ENCODE peak calls at places on chromosomes 7 and 10, in nine cellular contexts. U is cardiac muscle cell; E is prostate gland; X is CD4-positive, alpha-beta T cell; I is heart left ventricle; R is body of pancreas; D is endodermal cell; V is breast epithelium; G is T-helper 17 cell. S is an unnamed sample. For H3K9me3, the result is how much of the 10 kb centered on the place peaks cover.

GRCh38 chr7:9870674-9871073 is 1103.0 kb upstream of the PHF14 start:
- DNase-seq in E (no peak), V (no peak), U (no peak), I (no peak), R (no peak), D (no peak), G (no peak), X (no peak), S (no peak)

GRCh38 chr7:113197274-113197673 is 78.9 kb upstream of the SMIM30 start:
- DNase-seq in U (peak), G (no peak), R (no peak), V (no peak), X (no peak), E (no peak), D (no peak), I (no peak), S (no peak)

GRCh38 chr7:54664235-54665228 is 94.5 kb downstream of the SEC61G start:
- DNase-seq in D (peak), U (peak), G (no peak), R (peak), X (no peak), E (peak), V (no peak), I (peak), S (no peak)

GRCh38 chr7:38368191-38368605 is 94.8 kb upstream of the TARP start:
- DNase-seq in R (peak), G (peak), I (peak), X (peak), U (peak), V (peak), E (peak), D (peak), S (no peak)

GRCh38 chr7:151038951-151039849 is 9.1 kb upstream of the ASIC3 start:
- DNase-seq in X (peak), G (no peak), D (peak), E (no peak), I (peak), U (peak), R (peak), V (no peak), S (no peak)

GRCh38 chr10:73965890-73966768 is 31.8 kb upstream of the VCL start:
- DNase-seq in V (peak), I (peak), R (peak), G (no peak), U (peak), D (peak), X (no peak), E (peak), S (no peak)

GRCh38 chr7:144763291-144763690 is 72.6 kb downstream of the TPK1 start:
- DNase-seq in D (no peak), R (no peak), V (no peak), I (no peak), E (no peak), U (no peak), G (no peak), X (no peak), S (no peak)

GRCh38 chr10:49564461-49565009 is 25.6 kb upstream of the ERCC6 start:
- DNase-seq in I (no peak), D (no peak), V (no peak), E (no peak), U (no peak), R (no peak), X (no peak), G (no peak), S (no peak)

GRCh38 chr10:79404231-79404609 is 41.2 kb downstream of the ZCCHC24 start:
- DNase-seq in D (peak), E (no peak), R (peak), X (no peak), V (peak), U (peak), I (peak), G (no peak), S (no peak)

GRCh38 chr7:50838675-50839377 is 56.1 kb upstream of the GRB10 start:
- DNase-seq in G (no peak), V (no peak), R (no peak), U (peak), I (peak), D (no peak), E (no peak), X (no peak), S (no peak)

GRCh38 chr7:158258411-158259130 is 329.1 kb downstream of the PTPRN2 start:
- DNase-seq in V (no peak), G (no peak), E (no peak), D (no peak), R (no peak), U (no peak), I (no peak), X (no peak), S (no peak)
- H3K9me3 ChIP-seq in V (under half), G (under half), E (under half), D (half or more), R (under half), U (under half), I (under half), X (under half), S (under half)

GRCh38 chr7:1487466-1487865 is 16.7 kb downstream of the INTS1 start:
- DNase-seq in R (no peak), X (no peak), U (no peak), G (no peak), E (no peak), I (no peak), D (no peak), V (no peak), S (no peak)
- H3K9me3 ChIP-seq in R (under half), X (under half), U (under half), G (under half), E (under half), I (under half), D (under half), V (under half), S (under half)

DNA sequence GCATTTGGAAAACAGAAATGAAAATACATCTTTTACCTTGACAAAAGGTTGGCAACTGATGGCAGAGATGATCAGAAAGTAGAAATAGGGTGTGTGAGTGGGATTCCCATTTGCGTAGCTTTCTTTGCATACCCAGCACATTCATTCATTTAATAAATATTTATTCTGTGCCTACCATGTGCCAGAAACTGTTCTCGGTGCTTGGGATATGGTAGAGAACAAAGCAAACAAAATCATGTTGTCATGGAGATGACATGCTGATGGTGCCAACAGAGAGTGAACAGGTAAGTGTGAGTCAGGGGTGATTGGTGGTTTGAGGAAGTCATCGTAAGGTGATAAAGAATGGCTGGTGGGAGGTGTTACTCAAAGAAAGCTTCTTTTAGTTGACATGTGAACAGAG is 45.4 kb downstream of the CACNB2 start:
- DNase-seq in I (no peak), R (peak), V (no peak), G (no peak), U (no peak), X (no peak), D (no peak), E (no peak), S (no peak)
- H3K9me3 ChIP-seq in I (under half), R (under half), V (under half), G (under half), U (under half), X (under half), D (under half), E (under half), S (under half)

GRCh38 chr10:123621910-123622309 is 44.2 kb upstream of the GPR26 start:
- DNase-seq in I (no peak), U (no peak), V (no peak), X (no peak), R (no peak), G (no peak), E (no peak), D (no peak), S (peak)
- H3K9me3 ChIP-seq in I (under half), U (under half), V (under half), X (under half), R (under half), G (under half), E (under half), D (under half), S (under half)

GRCh38 chr7:47154781-47155180 is 427.1 kb downstream of the TNS3 start:
- DNase-seq in G (no peak), E (no peak), X (no peak), V (no peak), U (no peak), D (no peak), I (no peak), R (no peak), S (no peak)
- H3K9me3 ChIP-seq in G (under half), E (under half), X (under half), V (under half), U (under half), D (under half), I (under half), R (under half), S (under half)

GRCh38 chr10:106380706-106381105 is 783.8 kb downstream of the SORCS1 start:
- DNase-seq in U (no peak), E (no peak), X (no peak), D (no peak), G (no peak), V (no peak), R (no peak), I (no peak), S (no peak)

DNA sequence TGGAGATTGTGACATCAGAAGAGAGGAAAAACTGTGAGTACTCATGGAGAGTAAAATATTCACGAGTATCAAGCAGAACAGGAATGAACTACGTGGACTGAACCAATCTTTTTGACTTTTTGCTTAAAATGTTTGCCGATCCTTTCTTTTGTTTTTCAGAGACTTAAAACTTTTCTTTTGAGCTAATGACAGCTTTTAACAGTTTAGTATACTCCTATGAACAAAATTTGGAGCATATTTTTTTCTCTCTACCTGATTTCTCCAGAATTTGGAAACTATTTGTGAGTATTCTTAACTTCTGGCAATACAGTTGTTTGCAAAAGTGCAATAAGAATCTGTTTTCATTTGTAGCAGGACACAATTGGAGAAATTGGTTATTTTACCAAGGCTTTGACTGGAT is 786.3 kb downstream of the SORCS1 start:
- DNase-seq in G (no peak), D (no peak), E (no peak), R (no peak), I (no peak), U (no peak), V (no peak), X (no peak), S (no peak)
- H3K9me3 ChIP-seq in G (under half), D (under half), E (under half), R (under half), I (under half), U (under half), V (under half), X (under half), S (under half)

GRCh38 chr10:38102889-38103288 is 8.8 kb downstream of the ZNF37A start:
- DNase-seq in V (no peak), E (no peak), G (no peak), D (no peak), U (no peak), I (no peak), X (no peak), R (no peak), S (no peak)
- H3K9me3 ChIP-seq in V (half or more), E (under half), G (under half), D (half or more), U (under half), I (under half), X (under half), R (under half), S (under half)

DNA sequence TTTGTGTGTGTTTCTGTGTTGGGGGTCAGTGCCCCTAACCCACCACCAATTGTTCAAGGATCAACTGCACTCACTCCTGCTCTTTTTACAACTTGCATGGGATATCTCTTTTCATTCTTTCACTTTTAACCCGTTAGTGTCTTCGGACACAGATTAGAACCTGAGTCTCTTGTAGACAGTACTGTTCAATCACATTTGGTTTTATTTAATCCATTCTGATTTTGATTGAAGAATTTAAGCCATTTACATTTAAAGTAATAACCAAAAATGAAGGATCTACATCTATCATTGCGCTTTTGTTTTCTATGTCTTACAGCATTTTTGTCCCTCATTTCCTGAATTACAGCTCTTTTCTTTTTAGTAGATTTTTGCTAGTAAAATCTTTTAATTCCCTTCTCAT is 43.6 kb downstream of the ZNF248 start:
- DNase-seq in U (no peak), D (no peak), X (no peak), R (no peak), E (no peak), V (no peak), I (no peak), G (no peak), S (no peak)
- H3K9me3 ChIP-seq in U (under half), D (half or more), X (half or more), R (under half), E (under half), V (under half), I (under half), G (under half), S (under half)

DNA sequence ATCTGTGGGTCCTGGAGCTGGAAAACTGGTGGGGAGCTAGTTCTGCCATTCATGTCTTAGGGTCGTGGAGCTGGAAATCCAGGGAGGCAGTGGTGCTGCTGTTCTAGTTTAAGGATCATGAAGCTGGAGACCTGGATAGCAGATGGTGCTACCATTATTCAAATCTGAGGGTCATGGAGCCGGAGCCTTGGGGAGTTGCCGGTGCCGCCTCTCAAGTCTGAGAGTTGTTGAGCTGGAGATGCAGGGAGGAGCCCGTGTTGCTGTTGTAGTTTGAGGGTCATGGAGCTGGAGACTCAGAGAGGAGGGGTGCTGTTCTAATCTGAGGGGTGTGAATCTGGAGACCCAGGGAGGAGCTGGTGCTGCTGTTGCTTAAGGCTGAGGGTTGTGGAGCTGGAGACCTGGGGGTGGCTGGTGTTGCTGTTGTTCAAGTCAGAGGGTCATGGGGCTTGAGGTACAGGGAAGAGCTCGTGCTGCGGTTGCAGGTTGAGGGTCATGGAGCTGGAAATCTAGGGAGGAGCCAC is 86.0 kb upstream of the ZNF479 start:
- DNase-seq in R (no peak), V (peak), G (no peak), U (no peak), X (no peak), E (no peak), I (no peak), D (no peak), S (no peak)
- H3K9me3 ChIP-seq in R (under half), V (under half), G (under half), U (under half), X (under half), E (under half), I (under half), D (half or more), S (under half)

GRCh38 chr7:158117341-158118222 is 470.0 kb downstream of the PTPRN2 start:
- DNase-seq in U (no peak), X (no peak), G (no peak), V (no peak), D (no peak), E (no peak), R (no peak), I (no peak), S (no peak)
- H3K9me3 ChIP-seq in U (under half), X (under half), G (under half), V (under half), D (half or more), E (under half), R (under half), I (under half), S (under half)

S was measured in vagina.